ENCODE peak calls at places on chromosomes 4 and X, in four cellular contexts. X is pancreas, Q is progenitor cell of endocrine pancreas, Y is GM12865. O is an unnamed sample.

GRCh38 chr4:169815606-169816005 is 57.9 kb upstream of the HPF1 start:
- DNase-seq in X (no peak), Q (no peak), Y (no peak), O (no peak)

GRCh38 chr4:26907731-26908599 is 47.3 kb downstream of the STIM2 start:
- DNase-seq in X (no peak), Q (no peak), Y (no peak), O (peak)

GRCh38 chrX:4382273-4382672 is 668.8 kb upstream of the PRKX start:
- DNase-seq in X (no peak), Q (no peak), Y (no peak), O (no peak)

GRCh38 chr4:150078041-150078995 is at the start of gene DCLK2:
- DNase-seq in X (peak), Q (peak), Y (no peak), O (peak)

GRCh38 chr4:151730003-151730559 is 30.7 kb downstream of the GATB start:
- DNase-seq in X (no peak), Q (no peak), Y (no peak), O (peak)

GRCh38 chrX:25198253-25198652 is 182.5 kb upstream of the ARX start:
- DNase-seq in X (no peak), Q (no peak), Y (no peak), O (no peak)

GRCh38 chr4:112702892-112703291 is 65.9 kb downstream of the LARP7 start:
- DNase-seq in X (no peak), Q (no peak), Y (no peak), O (no peak)

GRCh38 chr4:44760142-44760898 is 34.0 kb upstream of the GNPDA2 start:
- DNase-seq in X (no peak), Q (no peak), Y (peak), O (peak)

GRCh38 chrX:79477691-79478090 is 110.6 kb upstream of the ITM2A start:
- DNase-seq in X (no peak), Q (no peak), Y (no peak), O (no peak)

GRCh38 chrX:130669233-130669632 is 233.8 kb downstream of the ENOX2 start:
- DNase-seq in X (no peak), Q (no peak), Y (no peak), O (peak)

GRCh38 chrX:66005832-66006449 is 33.9 kb downstream of the VSIG4 start:
- DNase-seq in X (no peak), Q (no peak), Y (no peak), O (no peak)

GRCh38 chrX:259692-260355 is 21.4 kb upstream of the PLCXD1 start:
- DNase-seq in X (no peak), Q (no peak), Y (no peak), O (no peak)

GRCh38 chrX:23127586-23127985 is 127.8 kb downstream of the DDX53 start:
- DNase-seq in X (no peak), Q (no peak), Y (no peak), O (no peak)

GRCh38 chr4:1365271-1366178 is 18.5 kb downstream of the UVSSA start:
- DNase-seq in X (no peak), Q (no peak), Y (no peak), O (no peak)

GRCh38 chr4:83589283-83589682 is 53.4 kb downstream of the GPAT3 start:
- DNase-seq in X (no peak), Q (no peak), Y (no peak), O (peak)

GRCh38 chr4:152138451-152138850 is 377.6 kb upstream of the GATB start:
- DNase-seq in X (no peak), Q (no peak), Y (no peak), O (no peak)

GRCh38 chrX:11341274-11342256 is 48.4 kb downstream of the AMELX start:
- DNase-seq in X (peak), Q (no peak), Y (peak), O (peak)

GRCh38 chr4:730511-730910 is 24.9 kb downstream of the PCGF3 start:
- DNase-seq in X (no peak), Q (no peak), Y (no peak), O (no peak)

GRCh38 chrX:39772057-39772832 is 325.5 kb downstream of the BCOR start:
- DNase-seq in X (peak), Q (no peak), Y (peak), O (peak)

GRCh38 chrX:119228506-119229290 is 7.4 kb upstream of the PGRMC1 start:
- DNase-seq in X (no peak), Q (no peak), Y (no peak), O (peak)

GRCh38 chrX:119226431-119226830 is 9.7 kb upstream of the PGRMC1 start:
- DNase-seq in X (no peak), Q (no peak), Y (no peak), O (no peak)

GRCh38 chrX:119235872-119236598 is at the start of gene PGRMC1:
- DNase-seq in X (peak), Q (peak), Y (peak), O (peak)

GRCh38 chrX:119234931-119235555 is 1.0 kb upstream of the PGRMC1 start:
- DNase-seq in X (no peak), Q (no peak), Y (no peak), O (no peak)

DNA sequence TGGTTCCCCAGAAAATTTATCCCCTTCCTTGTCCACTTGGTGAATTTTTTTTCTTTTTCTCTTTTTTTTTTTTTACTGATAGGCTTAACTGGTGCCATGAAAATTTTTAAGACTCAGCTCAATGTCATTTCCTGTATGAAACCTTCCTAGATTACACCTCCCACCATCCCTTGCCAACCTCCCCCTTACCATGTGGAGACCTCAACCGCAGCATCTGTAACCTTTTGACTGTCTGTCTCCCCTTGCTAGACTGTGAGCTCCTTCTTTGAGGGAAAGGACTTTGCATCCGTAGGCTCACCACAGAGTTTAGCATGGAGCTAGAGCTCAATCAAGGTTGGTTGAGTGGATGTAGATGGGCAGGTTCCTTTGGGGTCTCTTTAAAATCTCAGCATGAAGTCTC is 5.2 kb upstream of the PGRMC1 start:
- DNase-seq in X (no peak), Q (no peak), Y (no peak), O (no peak)
- TF ChIP-seq CTCF in X (no peak), Q (no peak), Y (no peak), O (no peak)

DNA sequence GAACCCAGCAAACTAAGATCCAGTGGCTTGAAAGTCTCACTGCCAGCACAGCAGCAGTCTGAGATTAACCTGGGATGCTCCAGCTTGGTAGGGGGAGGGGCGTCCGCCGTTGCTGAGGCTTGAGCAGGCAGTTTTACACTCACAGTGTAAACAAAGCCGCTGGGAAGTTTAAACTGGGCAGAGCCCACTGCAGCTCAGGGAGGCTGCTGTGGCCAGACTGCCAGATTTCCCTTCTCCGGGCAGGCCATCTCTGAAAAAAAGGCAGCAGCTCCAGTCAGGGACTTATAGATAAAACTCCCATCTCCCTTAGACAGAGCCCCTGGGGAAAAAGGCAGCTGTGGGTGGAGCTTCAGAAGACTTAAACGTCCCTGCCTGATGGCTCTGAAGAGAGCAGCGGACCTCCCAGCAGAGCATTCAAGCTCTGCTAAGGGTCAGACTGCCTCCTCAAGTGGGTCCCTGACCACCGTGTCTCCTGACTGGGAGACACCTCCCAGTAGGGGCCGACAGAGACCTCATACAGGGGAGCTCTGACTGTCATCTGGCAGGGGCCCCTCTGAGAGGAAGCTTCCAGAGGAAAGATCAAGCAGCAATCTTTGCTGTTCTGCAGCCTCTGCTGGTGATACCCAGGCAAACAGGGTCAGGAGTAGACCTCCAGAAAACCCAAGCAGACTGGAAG is 45.1 kb upstream of the CDX4 start:
- DNase-seq in X (no peak), Q (peak), Y (no peak), O (no peak)
- TF ChIP-seq CTCF in X (no peak), Q (no peak), Y (no peak), O (no peak)

DNA sequence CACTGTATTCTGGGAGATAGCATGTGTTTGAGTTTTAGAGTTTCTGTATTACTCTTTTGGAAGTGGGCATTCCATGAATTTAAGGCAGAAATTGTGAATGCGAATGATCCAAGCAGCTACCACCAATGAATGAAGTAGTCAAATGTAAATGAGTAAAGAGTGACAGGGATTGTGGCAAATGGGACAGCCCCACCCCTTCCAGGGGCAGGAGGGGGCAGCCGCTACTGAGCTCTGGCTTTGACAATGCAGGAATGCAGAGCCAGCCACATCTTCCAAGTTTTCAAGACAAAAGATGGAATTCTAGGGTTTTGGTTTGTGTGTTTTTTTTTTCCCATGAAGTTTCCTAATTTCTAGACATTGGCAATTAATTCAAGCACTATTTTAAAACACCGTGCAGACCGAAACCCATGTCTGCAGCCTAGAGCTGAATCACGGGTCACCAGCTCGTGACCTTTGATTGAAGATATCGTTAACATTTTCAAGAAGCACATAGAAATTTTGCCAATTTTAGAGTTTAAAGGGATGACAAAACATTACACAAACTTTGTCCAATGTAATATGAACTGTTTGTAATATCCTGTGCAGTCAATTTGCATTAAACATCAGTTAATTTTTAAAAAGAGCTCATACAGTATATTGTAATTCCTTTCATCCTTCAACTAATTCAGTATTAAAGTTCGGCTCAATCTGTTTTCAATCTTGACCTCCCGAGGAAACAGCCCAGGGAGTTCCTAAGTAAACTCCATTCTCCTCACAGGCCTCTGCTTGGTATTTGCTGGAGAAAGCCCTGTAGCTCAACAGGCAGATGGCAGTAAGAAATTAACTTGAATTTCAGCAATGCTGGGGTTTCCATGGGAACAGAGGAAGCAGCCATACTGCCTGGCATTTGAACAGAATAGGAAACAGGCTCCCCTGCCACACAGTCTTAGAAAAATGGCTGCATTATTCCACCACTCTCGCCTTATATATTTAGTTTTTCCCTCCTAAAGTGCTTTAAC is 83.4 kb downstream of the UCHL1 start:
- DNase-seq in X (peak), Q (no peak), Y (no peak), O (peak)
- TF ChIP-seq CTCF in X (no peak), Q (no peak), Y (no peak), O (no peak)

GRCh38 chr4:15963568-15963967 is 593 bp upstream of the FGFBP2 start:
- DNase-seq in X (no peak), Q (no peak), Y (no peak), O (no peak)

GRCh38 chr4:15961778-15962510 is 1.0 kb downstream of the FGFBP2 start:
- DNase-seq in X (no peak), Q (no peak), Y (no peak), O (no peak)

GRCh38 chr4:15964159-15964558 is 1.2 kb upstream of the FGFBP2 start:
- DNase-seq in X (no peak), Q (no peak), Y (no peak), O (no peak)

GRCh38 chr4:15965325-15965724 is 2.4 kb upstream of the FGFBP2 start:
- DNase-seq in X (no peak), Q (no peak), Y (no peak), O (no peak)

GRCh38 chr4:15963001-15963451 is at the start of gene FGFBP2:
- DNase-seq in X (no peak), Q (no peak), Y (peak), O (peak)
- TF ChIP-seq CTCF in X (no peak), Q (peak), Y (peak), O (peak)

GRCh38 chr4:80185787-80186548 is 11.3 kb upstream of the PRDM8 start:
- DNase-seq in X (no peak), Q (no peak), Y (no peak), O (no peak)

GRCh38 chr4:80186666-80187065 is 10.6 kb upstream of the PRDM8 start:
- DNase-seq in X (no peak), Q (no peak), Y (no peak), O (no peak)

GRCh38 chr4:80183196-80184052 is 13.9 kb upstream of the PRDM8 start:
- DNase-seq in X (no peak), Q (no peak), Y (no peak), O (peak)

GRCh38 chr4:80184053-80184790 is 13.1 kb upstream of the PRDM8 start:
- DNase-seq in X (peak), Q (peak), Y (peak), O (peak)

GRCh38 chr4:80184791-80185756 is 12.2 kb upstream of the PRDM8 start:
- DNase-seq in X (no peak), Q (no peak), Y (no peak), O (peak)
- TF ChIP-seq CTCF in X (no peak), Q (no peak), Y (no peak), O (no peak)

DNA sequence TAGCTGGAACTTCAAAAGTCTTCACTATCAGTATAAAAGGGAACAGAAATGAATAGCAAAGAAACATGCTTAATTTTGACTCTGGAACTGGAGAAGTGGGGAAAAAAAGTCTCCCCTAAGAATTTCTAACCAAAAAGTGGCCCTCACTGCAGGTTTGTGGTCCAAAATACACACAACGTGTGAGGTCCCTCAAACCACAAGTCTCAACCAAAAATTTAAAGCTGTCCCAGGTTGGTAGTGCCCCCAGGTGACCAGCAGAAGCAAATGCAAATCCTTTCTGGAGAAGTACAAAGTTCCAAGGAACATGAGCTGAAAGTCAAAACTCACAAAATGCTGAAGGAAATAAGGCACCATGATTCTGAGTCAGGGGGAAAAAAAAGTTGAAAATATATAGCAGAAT is 23.6 kb upstream of the VAMP7 start:
- DNase-seq in X (no peak), Q (no peak), Y (peak), O (peak)
- TF ChIP-seq CTCF in X (no peak), Q (peak), Y (no peak), O (peak)

GRCh38 chr4:8136529-8136928 is 22.1 kb downstream of the ABLIM2 start:
- DNase-seq in X (no peak), Q (no peak), Y (no peak), O (no peak)
- TF ChIP-seq CTCF in X (no peak), Q (no peak), Y (no peak), O (no peak)

GRCh38 chr4:53931423-53932060 is 132.9 kb downstream of the CHIC2 start:
- DNase-seq in X (no peak), Q (no peak), Y (no peak), O (no peak)
- TF ChIP-seq CTCF in X (no peak), Q (no peak), Y (no peak), O (no peak)

DNA sequence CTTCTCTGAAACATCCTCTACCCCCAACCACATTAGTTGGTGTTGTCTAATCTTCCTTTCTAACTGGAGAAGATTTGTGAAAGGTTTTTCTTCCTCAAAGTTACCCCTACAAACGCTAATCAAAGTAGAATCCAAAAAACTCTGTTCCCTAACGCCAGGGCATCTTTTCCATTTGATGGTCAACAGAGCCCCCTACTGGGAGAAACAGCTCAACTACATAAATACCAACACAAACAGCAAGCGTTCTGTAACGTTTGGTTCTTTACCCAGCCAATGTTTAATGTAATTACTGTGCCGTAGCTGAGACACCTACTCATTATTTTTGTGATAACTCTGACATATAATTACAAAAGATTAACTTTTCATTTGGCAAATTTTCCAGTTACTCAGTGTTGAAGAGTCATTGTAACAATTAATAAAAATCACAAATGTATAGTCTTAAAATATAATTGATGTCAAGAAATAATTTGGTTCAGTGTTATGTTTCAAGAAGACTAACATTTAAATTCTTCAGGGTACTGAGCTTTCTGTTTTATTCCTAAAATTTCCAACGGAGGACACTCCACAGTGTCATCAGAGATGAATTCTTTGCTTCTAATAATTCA is 94.9 kb upstream of the TBC1D9 start:
- DNase-seq in X (peak), Q (peak), Y (peak), O (peak)
- TF ChIP-seq CTCF in X (peak), Q (peak), Y (peak), O (peak)

DNA sequence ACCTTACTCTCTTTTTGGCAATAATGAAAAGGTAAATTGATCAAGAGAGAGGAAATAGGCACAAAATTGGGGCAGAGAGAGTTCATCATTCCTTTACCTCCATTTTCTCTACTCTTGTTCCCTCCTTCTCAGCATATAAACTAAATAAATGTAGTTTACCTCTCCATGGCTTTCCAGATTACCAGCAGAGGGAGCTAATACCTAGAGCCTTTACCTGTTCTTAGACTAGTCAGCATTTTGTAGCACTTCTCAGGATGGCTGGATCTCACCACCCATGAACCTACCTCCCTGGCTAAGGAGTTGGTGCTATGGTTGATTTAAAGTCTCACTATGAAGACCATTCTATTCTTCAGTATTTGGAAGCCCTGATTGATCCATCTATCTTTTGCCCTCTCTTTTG is 15.7 kb downstream of the OFD1 start:
- DNase-seq in X (no peak), Q (no peak), Y (peak), O (no peak)
- TF ChIP-seq CTCF in X (peak), Q (peak), Y (peak), O (peak)

O was measured in fibroblast of villous mesenchyme.